ENCODE peak calls at places on chromosomes 5 and 9, in four cellular contexts. One of them, this sample, is unnamed.

GRCh38 chr5:56011835-56012234 is 17.1 kb upstream of the IL6ST start:
- DNase-seq in PC-9: peak
- DNase-seq in psoas muscle: no peak
- DNase-seq in fibroblast of lung: peak
- DNase-seq in this sample: no peak

GRCh38 chr5:131564229-131564652 is 70.8 kb downstream of the RAPGEF6 start:
- DNase-seq in PC-9: no peak
- DNase-seq in psoas muscle: no peak
- DNase-seq in fibroblast of lung: no peak
- DNase-seq in this sample: no peak

GRCh38 chr9:24333629-24334028 is 212.1 kb downstream of the IZUMO3 start:
- DNase-seq in PC-9: no peak
- DNase-seq in psoas muscle: no peak
- DNase-seq in fibroblast of lung: no peak
- DNase-seq in this sample: no peak

GRCh38 chr5:124746916-124747769 is 704 bp upstream of the ZNF608 start:
- DNase-seq in PC-9: peak
- DNase-seq in psoas muscle: peak
- DNase-seq in fibroblast of lung: peak
- DNase-seq in this sample: peak

GRCh38 chr9:38309324-38310195 is 82.9 kb upstream of the ALDH1B1 start:
- DNase-seq in PC-9: no peak
- DNase-seq in psoas muscle: no peak
- DNase-seq in fibroblast of lung: no peak
- DNase-seq in this sample: no peak

GRCh38 chr9:123451011-123451410 is 95.0 kb downstream of the CRB2 start:
- DNase-seq in PC-9: no peak
- DNase-seq in psoas muscle: no peak
- DNase-seq in fibroblast of lung: no peak
- DNase-seq in this sample: no peak

GRCh38 chr9:109001275-109001676 is 12.0 kb downstream of the CTNNAL1 start:
- DNase-seq in PC-9: peak
- DNase-seq in psoas muscle: no peak
- DNase-seq in fibroblast of lung: peak
- DNase-seq in this sample: no peak

GRCh38 chr5:133753856-133754255 is 141.5 kb upstream of the FSTL4 start:
- DNase-seq in PC-9: no peak
- DNase-seq in psoas muscle: no peak
- DNase-seq in fibroblast of lung: no peak
- DNase-seq in this sample: no peak

GRCh38 chr9:12968093-12968492 is 193.3 kb downstream of the LURAP1L start:
- DNase-seq in PC-9: no peak
- DNase-seq in psoas muscle: no peak
- DNase-seq in fibroblast of lung: peak
- DNase-seq in this sample: no peak

GRCh38 chr9:137300607-137301085 is 1.4 kb downstream of the NRARP start:
- DNase-seq in PC-9: peak
- DNase-seq in psoas muscle: no peak
- DNase-seq in fibroblast of lung: peak
- DNase-seq in this sample: peak

DNA sequence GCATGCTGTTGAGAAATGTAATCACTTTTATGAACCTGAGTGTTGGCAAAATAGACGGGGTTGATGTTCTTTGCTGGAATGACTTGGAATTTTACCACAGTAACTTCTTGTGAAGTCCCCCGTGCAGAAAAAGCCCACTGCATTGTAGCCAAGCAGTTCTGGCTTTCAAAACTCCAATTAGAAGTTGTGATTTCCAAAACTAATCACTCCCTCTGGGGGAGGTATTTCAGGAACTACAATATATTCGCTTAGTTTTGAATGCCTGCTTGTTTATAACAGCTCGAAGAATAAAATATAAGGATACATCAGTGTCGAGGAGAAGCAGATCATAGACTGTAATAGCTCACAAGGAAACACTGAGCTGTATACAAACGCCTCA is 111.2 kb downstream of the PAM start:
- DNase-seq in PC-9: no peak
- DNase-seq in psoas muscle: no peak
- DNase-seq in fibroblast of lung: peak
- DNase-seq in this sample: no peak
- H3K27ac ChIP-seq in PC-9: peak
- H3K27ac ChIP-seq in psoas muscle: peak
- H3K27ac ChIP-seq in fibroblast of lung: peak
- H3K27ac ChIP-seq in this sample: peak

GRCh38 chr5:154771383-154771901 is 16.3 kb downstream of the LARP1 start:
- DNase-seq in PC-9: no peak
- DNase-seq in psoas muscle: no peak
- DNase-seq in fibroblast of lung: peak
- DNase-seq in this sample: no peak
- TF ChIP-seq CTCF in PC-9: no peak
- TF ChIP-seq CTCF in psoas muscle: no peak
- TF ChIP-seq CTCF in fibroblast of lung: no peak
- TF ChIP-seq CTCF in this sample: no peak

GRCh38 chr5:100855940-100856339 is 47.1 kb downstream of the ST8SIA4 start:
- DNase-seq in PC-9: no peak
- DNase-seq in psoas muscle: no peak
- DNase-seq in fibroblast of lung: no peak
- DNase-seq in this sample: no peak

GRCh38 chr5:100853582-100853981 is 49.5 kb downstream of the ST8SIA4 start:
- DNase-seq in PC-9: no peak
- DNase-seq in psoas muscle: no peak
- DNase-seq in fibroblast of lung: no peak
- DNase-seq in this sample: no peak

GRCh38 chr5:100856462-100856861 is 46.6 kb downstream of the ST8SIA4 start:
- DNase-seq in PC-9: no peak
- DNase-seq in psoas muscle: no peak
- DNase-seq in fibroblast of lung: no peak
- DNase-seq in this sample: no peak

GRCh38 chr5:100854594-100854993 is 48.5 kb downstream of the ST8SIA4 start:
- DNase-seq in PC-9: no peak
- DNase-seq in psoas muscle: no peak
- DNase-seq in fibroblast of lung: no peak
- DNase-seq in this sample: no peak

GRCh38 chr5:100855295-100855694 is 47.8 kb downstream of the ST8SIA4 start:
- DNase-seq in PC-9: no peak
- DNase-seq in psoas muscle: no peak
- DNase-seq in fibroblast of lung: no peak
- DNase-seq in this sample: no peak
- H3K4me3 ChIP-seq in PC-9: no peak
- H3K4me3 ChIP-seq in psoas muscle: no peak
- H3K4me3 ChIP-seq in fibroblast of lung: no peak
- H3K4me3 ChIP-seq in this sample: no peak

GRCh38 chr5:73135021-73135420 is 14.6 kb downstream of the TMEM171 start:
- DNase-seq in PC-9: no peak
- DNase-seq in psoas muscle: no peak
- DNase-seq in fibroblast of lung: no peak
- DNase-seq in this sample: no peak

GRCh38 chr5:73132759-73133158 is 12.4 kb downstream of the TMEM171 start:
- DNase-seq in PC-9: no peak
- DNase-seq in psoas muscle: no peak
- DNase-seq in fibroblast of lung: no peak
- DNase-seq in this sample: no peak

GRCh38 chr5:73137575-73138530 is 17.5 kb downstream of the TMEM171 start:
- DNase-seq in PC-9: no peak
- DNase-seq in psoas muscle: no peak
- DNase-seq in fibroblast of lung: no peak
- DNase-seq in this sample: no peak

GRCh38 chr5:73136277-73136606 is 15.9 kb downstream of the TMEM171 start:
- DNase-seq in PC-9: no peak
- DNase-seq in psoas muscle: no peak
- DNase-seq in fibroblast of lung: no peak
- DNase-seq in this sample: no peak

GRCh38 chr5:73135429-73136276 is 15.3 kb downstream of the TMEM171 start:
- DNase-seq in PC-9: no peak
- DNase-seq in psoas muscle: no peak
- DNase-seq in fibroblast of lung: peak
- DNase-seq in this sample: peak
- H3K27ac ChIP-seq in PC-9: no peak
- H3K27ac ChIP-seq in psoas muscle: no peak
- H3K27ac ChIP-seq in fibroblast of lung: no peak
- H3K27ac ChIP-seq in this sample: peak

GRCh38 chr5:171521219-171521633 is 101.8 kb downstream of the FGF18 start:
- DNase-seq in PC-9: peak
- DNase-seq in psoas muscle: peak
- DNase-seq in fibroblast of lung: peak
- DNase-seq in this sample: no peak
- TF ChIP-seq CTCF in PC-9: peak
- TF ChIP-seq CTCF in psoas muscle: no peak
- TF ChIP-seq CTCF in fibroblast of lung: peak
- TF ChIP-seq CTCF in this sample: no peak

GRCh38 chr5:74434124-74434899 is 206.2 kb downstream of the ENC1 start:
- DNase-seq in PC-9: no peak
- DNase-seq in psoas muscle: no peak
- DNase-seq in fibroblast of lung: no peak
- DNase-seq in this sample: no peak
- H3K4me3 ChIP-seq in PC-9: no peak
- H3K4me3 ChIP-seq in psoas muscle: peak
- H3K4me3 ChIP-seq in fibroblast of lung: no peak
- H3K4me3 ChIP-seq in this sample: no peak

DNA sequence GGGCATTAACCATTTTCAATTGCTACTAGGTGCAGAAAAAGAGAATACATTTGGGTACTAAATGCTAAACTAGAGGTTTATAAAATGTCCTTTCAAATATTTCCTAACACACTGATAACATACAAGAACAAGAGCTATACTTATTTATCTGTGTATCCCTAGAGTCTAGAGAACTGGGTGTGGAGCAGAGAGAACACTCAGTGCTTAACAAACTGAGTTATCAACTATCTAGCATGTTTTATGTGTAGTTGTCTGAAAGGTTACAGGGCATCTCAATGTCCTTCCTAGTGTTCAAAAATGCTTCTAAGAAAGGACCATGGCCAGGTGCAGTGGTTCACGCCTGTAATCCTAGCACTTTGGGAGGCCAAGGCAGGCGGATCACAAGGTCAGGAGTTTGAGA is 40.3 kb downstream of the NR6A1 start:
- DNase-seq in PC-9: no peak
- DNase-seq in psoas muscle: no peak
- DNase-seq in fibroblast of lung: no peak
- DNase-seq in this sample: no peak
- H3K27ac ChIP-seq in PC-9: no peak
- H3K27ac ChIP-seq in psoas muscle: no peak
- H3K27ac ChIP-seq in fibroblast of lung: no peak
- H3K27ac ChIP-seq in this sample: no peak

GRCh38 chr5:21419383-21419782 is 1431.4 kb upstream of the CDH18 start:
- DNase-seq in PC-9: no peak
- DNase-seq in psoas muscle: no peak
- DNase-seq in fibroblast of lung: no peak
- DNase-seq in this sample: no peak
- TF ChIP-seq CTCF in PC-9: no peak
- TF ChIP-seq CTCF in psoas muscle: no peak
- TF ChIP-seq CTCF in fibroblast of lung: no peak
- TF ChIP-seq CTCF in this sample: no peak

DNA sequence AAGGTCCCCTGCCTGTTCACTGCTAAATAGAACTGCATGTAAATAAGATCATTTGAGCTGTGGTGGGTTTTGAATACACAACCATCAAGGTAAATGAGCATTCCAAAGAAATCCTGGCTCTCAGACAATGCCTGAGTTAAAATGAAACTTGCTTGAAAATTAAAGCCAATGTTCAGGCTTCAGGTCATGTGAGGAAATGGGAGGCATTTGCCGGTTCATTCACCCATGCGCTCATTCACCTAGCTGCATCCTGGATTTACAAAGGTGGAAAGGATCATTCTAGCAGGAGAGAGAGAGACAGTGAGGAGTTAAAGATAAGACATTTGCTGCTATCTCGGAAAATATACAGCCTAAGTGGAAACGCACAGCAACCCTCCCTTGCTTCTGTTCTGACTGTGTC is 143.8 kb upstream of the KLF4 start:
- DNase-seq in PC-9: no peak
- DNase-seq in psoas muscle: no peak
- DNase-seq in fibroblast of lung: no peak
- DNase-seq in this sample: no peak
- H3K4me3 ChIP-seq in PC-9: no peak
- H3K4me3 ChIP-seq in psoas muscle: no peak
- H3K4me3 ChIP-seq in fibroblast of lung: no peak
- H3K4me3 ChIP-seq in this sample: no peak

This sample was measured in WERI-Rb-1.